ENCODE peak calls at places on chromosome 3, in seven cellular contexts. Q is KBM-7, K is choroid plexus epithelial cell, F is GM12878, T is HFFc6, U is sigmoid colon, A is endodermal cell. O is an unnamed sample.

GRCh38 chr3:23263796-23264195 is 60.7 kb downstream of the UBE2E2 start:
- DNase-seq in Q (no peak), U (no peak), T (peak; percentile 65), A (no peak), K (peak; percentile 73), F (no peak), O (no peak)

GRCh38 chr3:153429821-153430220 is 267.8 kb downstream of the RAP2B start:
- DNase-seq in T (no peak), A (no peak), Q (no peak), U (no peak), K (no peak), F (no peak), O (no peak)

GRCh38 chr3:197306374-197307086 is 8.1 kb upstream of the DLG1 start:
- DNase-seq in K (peak; percentile 94), Q (no peak), U (no peak), F (no peak), A (no peak), T (peak; percentile 82), O (no peak)

GRCh38 chr3:125310623-125311076 is 64.5 kb downstream of the ZNF148 start:
- DNase-seq in F (peak; percentile 33), T (no peak), K (no peak), Q (peak; percentile 65), A (no peak), U (no peak), O (no peak)

GRCh38 chr3:17742837-17743659 is 617 bp upstream of the TBC1D5 start:
- DNase-seq in T (no peak), U (no peak), K (no peak), A (no peak), F (no peak), Q (no peak), O (peak; percentile 95)

GRCh38 chr3:9135930-9136525 is 113.4 kb downstream of the SRGAP3 start:
- DNase-seq in F (no peak), U (no peak), K (no peak), Q (no peak), A (peak; percentile 90), T (no peak), O (no peak)

GRCh38 chr3:195245531-195245951 is 25.4 kb downstream of the XXYLT1 start:
- DNase-seq in Q (no peak), U (no peak), T (no peak), K (no peak), F (no peak), A (peak; percentile 14), O (no peak)

GRCh38 chr3:10882851-10883250 is 66.8 kb downstream of the SLC6A11 start:
- DNase-seq in A (no peak), K (no peak), U (no peak), F (no peak), T (no peak), Q (no peak), O (no peak)

GRCh38 chr3:48476426-48477053 is 27.4 kb downstream of the SHISA5 start:
- DNase-seq in F (no peak), Q (no peak), U (no peak), K (no peak), A (peak; percentile 39), T (no peak), O (no peak)

GRCh38 chr3:144085964-144086363 is 114.3 kb downstream of the DIPK2A start:
- DNase-seq in T (no peak), F (no peak), Q (peak; percentile 10), A (no peak), U (no peak), K (peak; percentile 82), O (no peak)

GRCh38 chr3:39176025-39176714 is 16.2 kb downstream of the XIRP1 start:
- DNase-seq in F (no peak), U (peak; percentile 51), K (no peak), Q (no peak), T (no peak), A (peak; percentile 42), O (no peak)

GRCh38 chr3:127456471-127457093 is 134.0 kb downstream of the TPRA1 start:
- DNase-seq in F (no peak), Q (no peak), U (peak; percentile 60), A (peak; percentile 61), K (peak; percentile 22), T (peak; percentile 45), O (no peak)

GRCh38 chr3:12367346-12367745 is 78.5 kb downstream of the PPARG start:
- DNase-seq in A (no peak), U (no peak), F (no peak), K (peak; percentile 23), Q (no peak), T (no peak), O (no peak)

GRCh38 chr3:99842826-99843589 is 25.3 kb downstream of the CMSS1 start:
- DNase-seq in T (peak; percentile 64), K (peak; percentile 83), U (no peak), F (no peak), Q (peak; percentile 49), A (no peak), O (no peak)

GRCh38 chr3:159032311-159032710 is 230.5 kb downstream of the MFSD1 start:
- DNase-seq in A (no peak), K (no peak), F (no peak), U (no peak), Q (no peak), T (no peak), O (no peak)

GRCh38 chr3:73192036-73192738 is 130.7 kb downstream of the EBLN2 start:
- DNase-seq in U (no peak), K (no peak), Q (no peak), T (no peak), A (peak; percentile 87), F (no peak), O (no peak)

GRCh38 chr3:56917740-56918568 is 116.2 kb upstream of the ARHGEF3 start:
- DNase-seq in U (no peak), Q (peak; percentile 62), F (peak; percentile 84), T (no peak), K (no peak), A (peak; percentile 51), O (no peak)

GRCh38 chr3:57397175-57398026 is 104.9 kb upstream of the ASB14 start:
- DNase-seq in T (peak; percentile 33), U (no peak), A (peak; percentile 82), Q (peak; percentile 78), F (peak; percentile 39), K (peak; percentile 80), O (no peak)

GRCh38 chr3:79497447-79498111 is 270.2 kb downstream of the ROBO1 start:
- DNase-seq in A (no peak), T (no peak), Q (peak; percentile 18), U (no peak), F (no peak), K (peak; percentile 58), O (no peak)

GRCh38 chr3:159787191-159787590 is 201.4 kb upstream of the IL12A start:
- DNase-seq in F (no peak), U (no peak), K (peak; percentile 93), T (peak; percentile 78), A (no peak), Q (no peak), O (no peak)

GRCh38 chr3:169268942-169269460 is 394.5 kb downstream of the MECOM start:
- DNase-seq in T (no peak), K (no peak), Q (no peak), U (no peak), A (no peak), F (no peak), O (no peak)

GRCh38 chr3:143091438-143091837 is 28.1 kb upstream of the CHST2 start:
- DNase-seq in K (no peak), F (no peak), A (no peak), U (no peak), Q (no peak), T (no peak), O (no peak)

GRCh38 chr3:52141751-52142150 is 12.5 kb downstream of the POC1A start:
- DNase-seq in T (no peak), Q (no peak), K (no peak), U (no peak), F (no peak), A (no peak), O (no peak)

GRCh38 chr3:48989126-48989795 is 780 bp upstream of the P4HTM start:
- DNase-seq in U (no peak), T (no peak), F (no peak), K (no peak), Q (no peak), A (peak; percentile 65), O (no peak)

GRCh38 chr3:140753865-140754754 is 76.2 kb downstream of the TRIM42 start:
- DNase-seq in T (no peak), A (no peak), Q (no peak), K (no peak), F (peak; percentile 87), U (no peak), O (no peak)

GRCh38 chr3:98209244-98209643 is 42.7 kb downstream of the OR5H15 start:
- DNase-seq in K (no peak), T (no peak), U (no peak), F (no peak), A (no peak), Q (no peak), O (no peak)

GRCh38 chr3:25084016-25084415 is 344.0 kb upstream of the RARB start:
- DNase-seq in F (no peak), K (peak; percentile 8), U (no peak), Q (peak; percentile 1), T (no peak), A (no peak), O (no peak)

GRCh38 chr3:177483182-177483967 is 286.1 kb upstream of the TBL1XR1 start:
- DNase-seq in Q (peak; percentile 19), U (no peak), F (no peak), K (peak; percentile 32), A (peak; percentile 85), T (no peak), O (no peak)

O was measured in right atrium auricular region.